ENCODE peak calls at places on chromosomes 7 and 10, in nine cellular contexts. O is aorta; G is GM10248; S is activated naive CD8-positive, alpha-beta T cell treated with anti-CD3 and anti-CD28 coated beads for 36 hours; Z is HEK293T; D is GM03348; T is cardiac fibroblast; P is endothelial cell; W is coronary artery. L is an unnamed sample.

GRCh38 chr7:46682841-46683624 is 762.0 kb upstream of the IGFBP3 start:
- DNase-seq in O (no peak), G (no peak), S (no peak), Z (no peak), D (peak; percentile 15), T (no peak), P (no peak), W (no peak), L (no peak)

GRCh38 chr10:99341860-99342517 is 12.8 kb downstream of the CNNM1 start:
- DNase-seq in O (no peak), G (no peak), S (no peak), Z (no peak), D (peak; percentile 29), T (peak; percentile 56), P (no peak), W (no peak), L (no peak)

GRCh38 chr10:120387326-120387725 is 69.7 kb upstream of the PLPP4 start:
- DNase-seq in O (no peak), G (no peak), S (no peak), Z (no peak), D (peak; percentile 48), T (peak; percentile 1), P (no peak), W (no peak), L (no peak)

GRCh38 chr7:572668-573495 is 53.2 kb upstream of the PDGFA start:
- DNase-seq in O (no peak), G (no peak), S (no peak), Z (no peak), D (no peak), T (no peak), P (no peak), W (no peak), L (peak; percentile 35)

GRCh38 chr10:326350-326749 is 191.1 kb downstream of the ZMYND11 start:
- DNase-seq in O (no peak), G (no peak), S (no peak), Z (no peak), D (no peak), T (peak; percentile 13), P (no peak), W (no peak), L (no peak)

GRCh38 chr7:129502708-129503685 is 666 bp downstream of the SMKR1 start:
- DNase-seq in O (no peak), G (peak; percentile 48), S (no peak), Z (no peak), D (peak; percentile 23), T (no peak), P (peak; percentile 23), W (no peak), L (no peak)

GRCh38 chr10:130025326-130025725 is 61.3 kb upstream of the EBF3 start:
- DNase-seq in O (no peak), G (no peak), S (no peak), Z (no peak), D (no peak), T (no peak), P (no peak), W (no peak), L (no peak)

GRCh38 chr7:27182861-27183681 is 2.0 kb downstream of the HOXA11 start:
- DNase-seq in O (no peak), G (no peak), S (no peak), Z (no peak), D (peak; percentile 39), T (no peak), P (no peak), W (peak; percentile 65), L (no peak)

GRCh38 chr10:5071411-5072198 is 22.6 kb upstream of the AKR1C3 start:
- DNase-seq in O (peak; percentile 82), G (no peak), S (no peak), Z (no peak), D (peak; percentile 76), T (peak; percentile 100), P (no peak), W (peak; percentile 92), L (no peak)

L was measured in NCI-H2171.